ENCODE peak calls at places on chromosomes 7 and 10, in nine cellular contexts. D, U, R, P, Y, A, W, N and I are unnamed samples.

GRCh38 chr10:77943086-77943901 is 16.7 kb upstream of the DLG5 start:
- DNase-seq in W (peak), U (no peak), N (peak), R (peak), D (no peak), A (peak), Y (peak), P (no peak), I (no peak)

GRCh38 chr10:69747179-69747578 is 54.5 kb upstream of the COL13A1 start:
- DNase-seq in U (no peak), N (no peak), P (no peak), A (no peak), D (no peak), R (no peak), Y (no peak), W (no peak), I (no peak)

GRCh38 chr7:64614812-64615211 is 51.1 kb upstream of the ZNF107 start:
- DNase-seq in U (no peak), A (no peak), R (no peak), D (no peak), W (no peak), N (peak), P (no peak), Y (no peak), I (no peak)

GRCh38 chr7:102431617-102432298 is 1.6 kb upstream of the ORAI2 start:
- DNase-seq in Y (no peak), P (no peak), N (peak), A (peak), W (no peak), D (no peak), U (no peak), R (no peak), I (peak)

GRCh38 chr10:132303361-132304115 is 4.2 kb downstream of the STK32C start:
- DNase-seq in N (no peak), U (no peak), R (no peak), Y (no peak), A (no peak), D (no peak), P (peak), W (no peak), I (no peak)

GRCh38 chr10:132493756-132494290 is 43.8 kb upstream of the INPP5A start:
- DNase-seq in N (no peak), D (no peak), A (no peak), Y (no peak), R (no peak), P (no peak), W (no peak), U (no peak), I (no peak)

GRCh38 chr7:73885975-73886798 is 25.2 kb downstream of the TMEM270 start:
- DNase-seq in N (no peak), P (no peak), D (peak), W (peak), R (peak), Y (peak), U (no peak), A (no peak), I (peak)

GRCh38 chr7:51970961-51971655 is 654.5 kb upstream of the COBL start:
- DNase-seq in D (no peak), W (no peak), A (no peak), P (no peak), N (no peak), R (no peak), U (no peak), Y (no peak), I (no peak)

GRCh38 chr10:104308439-104308903 is 29.8 kb downstream of the ITPRIP start:
- DNase-seq in P (no peak), Y (no peak), U (no peak), N (no peak), R (peak), A (no peak), D (no peak), W (peak), I (no peak)

GRCh38 chr10:122068844-122069243 is 79.9 kb downstream of the TACC2 start:
- DNase-seq in R (no peak), W (no peak), P (peak), Y (no peak), A (no peak), D (no peak), N (no peak), U (no peak), I (no peak)

GRCh38 chr7:121752706-121753105 is 120.3 kb upstream of the PTPRZ1 start:
- DNase-seq in U (peak), R (peak), Y (peak), D (no peak), A (peak), N (peak), W (peak), P (no peak), I (peak)

GRCh38 chr10:98269435-98269912 is 1.5 kb upstream of the LOXL4 start:
- DNase-seq in W (peak), R (peak), Y (peak), A (peak), U (peak), P (peak), D (peak), N (peak), I (peak)

GRCh38 chr10:72784551-72785421 is 92.8 kb downstream of the MCU start:
- DNase-seq in A (no peak), Y (peak), U (peak), D (peak), R (peak), P (peak), W (peak), N (peak), I (peak)

GRCh38 chr7:99860281-99861127 is 16.3 kb downstream of the OR2AE1 start:
- DNase-seq in D (no peak), Y (peak), A (peak), W (peak), R (peak), P (peak), N (peak), U (peak), I (peak)

GRCh38 chr7:44720301-44720700 is 28.3 kb upstream of the ZMIZ2 start:
- DNase-seq in P (no peak), A (no peak), Y (no peak), R (no peak), N (no peak), U (no peak), D (no peak), W (no peak), I (no peak)

GRCh38 chr7:77655836-77656455 is 40.3 kb upstream of the RSBN1L start:
- DNase-seq in W (peak), A (no peak), D (no peak), R (peak), Y (peak), N (peak), U (no peak), P (no peak), I (no peak)

GRCh38 chr10:105691811-105692210 is 1050.7 kb downstream of the SORCS3 start:
- DNase-seq in P (no peak), N (peak), W (no peak), U (no peak), R (no peak), D (no peak), Y (no peak), A (no peak), I (peak)

GRCh38 chr7:90788057-90788456 is 191.9 kb downstream of the CDK14 start:
- DNase-seq in A (no peak), D (peak), W (peak), R (no peak), Y (peak), N (no peak), U (no peak), P (no peak), I (peak)

GRCh38 chr7:108004220-108005142 is 1.5 kb upstream of the LAMB1 start:
- DNase-seq in R (peak), N (peak), U (peak), A (peak), W (peak), P (no peak), Y (peak), D (no peak), I (peak)

GRCh38 chr7:132705146-132705545 is 128.9 kb upstream of the PLXNA4 start:
- DNase-seq in P (no peak), R (no peak), D (no peak), Y (no peak), U (no peak), W (no peak), A (no peak), N (no peak), I (peak)

GRCh38 chr10:65793738-65794425 is 1132.0 kb upstream of the LRRTM3 start:
- DNase-seq in N (peak), R (no peak), D (no peak), Y (no peak), P (no peak), A (no peak), U (no peak), W (no peak), I (peak)

GRCh38 chr7:131076032-131076431 is 251.6 kb upstream of the MKLN1 start:
- DNase-seq in W (peak), A (no peak), P (no peak), D (no peak), N (peak), Y (peak), U (no peak), R (peak), I (peak)

GRCh38 chr10:24251547-24251946 is 42.6 kb downstream of the KIAA1217 start:
- DNase-seq in U (no peak), W (no peak), Y (no peak), R (no peak), N (peak), D (no peak), P (no peak), A (no peak), I (no peak)

GRCh38 chr10:29839826-29840515 is 205.2 kb upstream of the SVIL start:
- DNase-seq in P (no peak), Y (no peak), N (no peak), U (no peak), D (no peak), W (no peak), R (no peak), A (no peak), I (no peak)

GRCh38 chr7:41701542-41701941 is 1.3 kb downstream of the INHBA start:
- DNase-seq in Y (peak), U (no peak), W (no peak), P (no peak), A (no peak), D (no peak), N (no peak), R (no peak), I (no peak)

GRCh38 chr10:36094091-36094490 is 452.0 kb upstream of the FZD8 start:
- DNase-seq in A (no peak), P (no peak), R (peak), D (peak), N (peak), W (peak), U (no peak), Y (peak), I (no peak)

GRCh38 chr10:63713191-63714144 is 192.3 kb downstream of the REEP3 start:
- DNase-seq in W (peak), Y (peak), P (peak), U (no peak), A (peak), D (peak), R (peak), N (peak), I (peak)

GRCh38 chr7:5557920-5558401 is 134.3 kb upstream of the TNRC18 start:
- DNase-seq in R (peak), A (peak), D (peak), W (no peak), Y (peak), U (no peak), N (no peak), P (peak), I (peak)

GRCh38 chr7:147535619-147536200 is 1054.9 kb upstream of the C7orf33 start:
- DNase-seq in U (peak), A (no peak), N (peak), P (no peak), R (peak), Y (peak), D (no peak), W (peak), I (no peak)

GRCh38 chr7:36742911-36743775 is 18.8 kb upstream of the AOAH start:
- DNase-seq in D (peak), N (no peak), A (no peak), W (no peak), R (no peak), P (peak), U (no peak), Y (no peak), I (no peak)

GRCh38 chr10:104138131-104138530 is 16.2 kb downstream of the SFR1 start:
- DNase-seq in Y (no peak), P (no peak), R (no peak), N (no peak), A (no peak), D (no peak), U (no peak), W (no peak), I (no peak)

GRCh38 chr10:11441151-11441535 is 170.3 kb downstream of the USP6NL start:
- DNase-seq in U (no peak), N (no peak), R (no peak), P (no peak), A (no peak), W (no peak), D (no peak), Y (no peak), I (no peak)

GRCh38 chr7:132650498-132650897 is 74.2 kb upstream of the PLXNA4 start:
- DNase-seq in P (no peak), R (peak), A (no peak), W (peak), U (peak), N (peak), D (no peak), Y (peak), I (no peak)

GRCh38 chr10:30073045-30073766 is 13.8 kb upstream of the JCAD start:
- DNase-seq in U (no peak), A (no peak), P (no peak), W (no peak), R (no peak), D (no peak), Y (no peak), N (no peak), I (no peak)

GRCh38 chr10:117163061-117163953 is 25.2 kb upstream of the VAX1 start:
- DNase-seq in W (no peak), R (no peak), D (no peak), Y (no peak), U (no peak), N (no peak), P (no peak), A (no peak), I (no peak)
- H3K4me3 ChIP-seq in W (no peak), R (no peak), D (peak), Y (no peak), U (no peak), N (no peak), P (no peak), A (no peak), I (peak)

GRCh38 chr10:46265981-46266505 is 20.8 kb upstream of the ANTXRL start:
- DNase-seq in R (no peak), D (no peak), P (no peak), W (no peak), A (no peak), U (no peak), N (no peak), Y (no peak), I (no peak)

GRCh38 chr10:46268076-46268881 is 18.5 kb upstream of the ANTXRL start:
- DNase-seq in U (no peak), P (no peak), A (no peak), D (no peak), W (no peak), R (no peak), N (no peak), Y (no peak), I (no peak)

GRCh38 chr10:46264737-46265368 is 21.9 kb upstream of the ANTXRL start:
- DNase-seq in D (no peak), N (no peak), P (no peak), W (no peak), Y (no peak), A (no peak), U (no peak), R (no peak), I (no peak)

GRCh38 chr10:46266506-46266985 is 20.3 kb upstream of the ANTXRL start:
- DNase-seq in Y (no peak), N (no peak), W (no peak), D (no peak), A (no peak), R (no peak), P (no peak), U (no peak), I (no peak)

GRCh38 chr10:46267132-46267985 is 19.4 kb upstream of the ANTXRL start:
- DNase-seq in P (no peak), Y (no peak), N (no peak), U (no peak), W (no peak), R (no peak), D (no peak), A (no peak), I (no peak)
- H3K4me3 ChIP-seq in P (no peak), Y (no peak), N (no peak), U (no peak), W (no peak), R (no peak), D (no peak), A (no peak), I (no peak)

DNA sequence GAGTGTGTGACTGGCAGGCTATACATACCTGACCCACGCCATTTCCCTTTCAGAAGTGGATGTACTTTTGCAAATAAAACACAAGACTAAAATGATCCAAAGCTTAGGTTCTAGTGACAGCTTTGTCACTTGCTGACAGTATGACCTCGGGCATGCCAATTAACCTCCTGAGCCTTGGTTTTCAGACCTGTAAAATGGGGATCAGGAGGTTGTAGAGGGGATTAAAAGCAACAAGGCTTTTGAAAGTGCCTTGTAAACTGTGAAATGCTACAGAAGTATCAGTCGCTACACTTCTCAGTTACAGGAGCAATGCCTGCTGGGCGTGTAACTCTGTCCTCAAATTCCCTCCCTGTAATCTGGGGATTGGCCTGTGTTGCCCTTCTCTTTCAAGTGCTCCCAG is 8.7 kb upstream of the GRB10 start:
- DNase-seq in Y (no peak), R (no peak), P (no peak), D (no peak), W (no peak), A (no peak), N (no peak), U (no peak), I (no peak)
- H3K4me3 ChIP-seq in Y (peak), R (peak), P (peak), D (peak), W (peak), A (no peak), N (peak), U (peak), I (peak)

DNA sequence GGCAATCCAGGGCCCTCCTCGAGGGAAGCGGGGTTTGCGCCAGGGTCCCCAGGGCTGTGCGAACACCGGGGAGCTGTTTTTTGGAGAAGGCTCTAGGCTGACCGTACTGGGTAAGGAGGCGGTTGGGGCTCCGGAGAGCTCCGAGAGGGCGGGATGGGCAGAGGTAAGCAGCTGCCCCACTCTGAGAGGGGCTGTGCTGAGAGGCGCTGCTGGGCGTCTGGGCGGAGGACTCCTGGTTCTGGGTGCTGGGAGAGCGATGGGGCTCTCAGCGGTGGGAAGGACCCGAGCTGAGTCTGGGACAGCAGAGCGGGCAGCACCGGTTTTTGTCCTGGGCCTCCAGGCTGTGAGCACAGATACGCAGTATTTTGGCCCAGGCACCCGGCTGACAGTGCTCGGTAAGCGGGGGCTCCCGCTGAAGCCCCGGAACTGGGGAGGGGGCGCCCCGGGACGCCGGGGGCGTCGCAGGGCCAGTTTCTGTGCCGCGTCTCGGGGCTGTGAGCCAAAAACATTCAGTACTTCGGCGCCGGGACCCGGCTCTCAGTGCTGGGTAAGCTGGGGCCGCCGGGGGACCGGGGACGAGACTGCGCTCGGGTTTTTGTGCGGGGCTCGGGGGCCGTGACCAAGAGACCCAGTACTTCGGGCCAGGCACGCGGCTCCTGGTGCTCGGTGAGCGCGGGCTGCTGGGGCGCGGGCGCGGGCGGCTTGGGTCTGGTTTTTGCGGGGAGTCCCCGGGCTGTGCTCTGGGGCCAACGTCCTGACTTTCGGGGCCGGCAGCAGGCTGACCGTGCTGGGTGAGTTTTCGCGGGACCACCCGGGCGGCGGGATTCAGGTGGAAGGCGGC is 26.0 kb downstream of the PRSS2 start:
- DNase-seq in U (no peak), W (no peak), D (no peak), A (no peak), P (no peak), N (peak), Y (no peak), R (no peak), I (no peak)
- H3K4me3 ChIP-seq in U (no peak), W (peak), D (peak), A (no peak), P (no peak), N (peak), Y (peak), R (peak), I (peak)

GRCh38 chr10:52463831-52464230 is 149.8 kb downstream of the DKK1 start:
- DNase-seq in P (no peak), R (no peak), N (no peak), D (no peak), Y (no peak), U (no peak), W (no peak), A (no peak), I (no peak)
- H3K4me3 ChIP-seq in P (no peak), R (no peak), N (no peak), D (no peak), Y (no peak), U (no peak), W (no peak), A (no peak), I (no peak)